ENCODE peak calls at places on chromosome 21, in six cellular contexts. One of them, this sample, is unnamed.

GRCh38 chr21:14358775-14359174 is 24.2 kb downstream of the HSPA13 start:
- DNase-seq in mesendoderm: no peak
- DNase-seq in H1: no peak
- DNase-seq in mesenchymal stem cell: no peak
- DNase-seq in H9: no peak
- DNase-seq in IMR-90: no peak
- DNase-seq in this sample: no peak

GRCh38 chr21:36792505-36792967 is 93.6 kb downstream of the SIM2 start:
- DNase-seq in H9: no peak
- DNase-seq in H1: no peak
- DNase-seq in IMR-90: peak
- DNase-seq in mesenchymal stem cell: peak
- DNase-seq in mesendoderm: peak
- DNase-seq in this sample: no peak

GRCh38 chr21:31117046-31117916 is 79.0 kb upstream of the KRTAP19-8 start:
- DNase-seq in IMR-90: peak
- DNase-seq in H9: no peak
- DNase-seq in mesendoderm: peak
- DNase-seq in mesenchymal stem cell: peak
- DNase-seq in H1: no peak
- DNase-seq in this sample: no peak

GRCh38 chr21:41932191-41932575 is 21.6 kb downstream of the C2CD2 start:
- DNase-seq in mesendoderm: no peak
- DNase-seq in IMR-90: peak
- DNase-seq in H9: no peak
- DNase-seq in H1: no peak
- DNase-seq in mesenchymal stem cell: peak
- DNase-seq in this sample: no peak

GRCh38 chr21:36104306-36105300 is 30.3 kb upstream of the CBR3 start:
- DNase-seq in mesendoderm: peak
- DNase-seq in H1: peak
- DNase-seq in mesenchymal stem cell: peak
- DNase-seq in H9: peak
- DNase-seq in IMR-90: peak
- DNase-seq in this sample: peak

GRCh38 chr21:15725949-15726348 is 3.8 kb upstream of the USP25 start:
- DNase-seq in IMR-90: no peak
- DNase-seq in H9: no peak
- DNase-seq in H1: no peak
- DNase-seq in mesendoderm: no peak
- DNase-seq in mesenchymal stem cell: no peak
- DNase-seq in this sample: no peak

GRCh38 chr21:32423320-32423719 is 10.8 kb downstream of the EVA1C start:
- DNase-seq in mesendoderm: no peak
- DNase-seq in IMR-90: peak
- DNase-seq in H9: no peak
- DNase-seq in H1: no peak
- DNase-seq in mesenchymal stem cell: no peak
- DNase-seq in this sample: no peak

GRCh38 chr21:37155216-37155615 is 82.2 kb downstream of the TTC3 start:
- DNase-seq in mesendoderm: no peak
- DNase-seq in mesenchymal stem cell: no peak
- DNase-seq in H9: no peak
- DNase-seq in H1: no peak
- DNase-seq in IMR-90: peak
- DNase-seq in this sample: no peak

GRCh38 chr21:15560383-15561056 is 169.3 kb upstream of the USP25 start:
- DNase-seq in H1: no peak
- DNase-seq in mesendoderm: no peak
- DNase-seq in H9: no peak
- DNase-seq in IMR-90: no peak
- DNase-seq in mesenchymal stem cell: no peak
- DNase-seq in this sample: no peak

GRCh38 chr21:36127977-36128376 is 6.9 kb upstream of the CBR3 start:
- DNase-seq in H1: no peak
- DNase-seq in mesendoderm: peak
- DNase-seq in IMR-90: no peak
- DNase-seq in mesenchymal stem cell: no peak
- DNase-seq in H9: no peak
- DNase-seq in this sample: no peak

GRCh38 chr21:46667191-46667734 is 31.8 kb downstream of the PRMT2 start:
- DNase-seq in mesendoderm: peak
- DNase-seq in IMR-90: peak
- DNase-seq in mesenchymal stem cell: no peak
- DNase-seq in H9: peak
- DNase-seq in H1: no peak
- DNase-seq in this sample: no peak

GRCh38 chr21:31370893-31371652 is 27.0 kb upstream of the TIAM1 start:
- DNase-seq in H1: no peak
- DNase-seq in IMR-90: peak
- DNase-seq in H9: no peak
- DNase-seq in mesendoderm: no peak
- DNase-seq in mesenchymal stem cell: peak
- DNase-seq in this sample: no peak

GRCh38 chr21:40053007-40053406 is 185.8 kb downstream of the PCP4 start:
- DNase-seq in IMR-90: no peak
- DNase-seq in mesendoderm: no peak
- DNase-seq in mesenchymal stem cell: no peak
- DNase-seq in H1: no peak
- DNase-seq in H9: no peak
- DNase-seq in this sample: no peak

GRCh38 chr21:17660862-17661261 is 48.2 kb upstream of the BTG3 start:
- DNase-seq in H9: no peak
- DNase-seq in H1: no peak
- DNase-seq in mesenchymal stem cell: no peak
- DNase-seq in IMR-90: no peak
- DNase-seq in mesendoderm: no peak
- DNase-seq in this sample: no peak

GRCh38 chr21:16216595-16216994 is 486.8 kb downstream of the USP25 start:
- DNase-seq in IMR-90: no peak
- DNase-seq in H1: no peak
- DNase-seq in mesendoderm: no peak
- DNase-seq in mesenchymal stem cell: no peak
- DNase-seq in H9: no peak
- DNase-seq in this sample: no peak

GRCh38 chr21:21730524-21730923 is 732.3 kb downstream of the NCAM2 start:
- DNase-seq in H9: no peak
- DNase-seq in mesenchymal stem cell: no peak
- DNase-seq in IMR-90: peak
- DNase-seq in mesendoderm: no peak
- DNase-seq in H1: no peak
- DNase-seq in this sample: no peak

GRCh38 chr21:24941316-24942185 is 665.7 kb downstream of the MRPL39 start:
- DNase-seq in mesendoderm: peak
- DNase-seq in mesenchymal stem cell: no peak
- DNase-seq in IMR-90: no peak
- DNase-seq in H1: no peak
- DNase-seq in H9: no peak
- DNase-seq in this sample: no peak

GRCh38 chr21:31220567-31220966 is 123.5 kb downstream of the TIAM1 start:
- DNase-seq in mesenchymal stem cell: peak
- DNase-seq in H9: no peak
- DNase-seq in IMR-90: peak
- DNase-seq in mesendoderm: no peak
- DNase-seq in H1: no peak
- DNase-seq in this sample: peak

GRCh38 chr21:41620982-41621381 is 113.0 kb upstream of the TMPRSS2 start:
- DNase-seq in H9: no peak
- DNase-seq in IMR-90: peak
- DNase-seq in H1: no peak
- DNase-seq in mesenchymal stem cell: no peak
- DNase-seq in mesendoderm: no peak
- DNase-seq in this sample: no peak

GRCh38 chr21:38809170-38809878 is 3.6 kb downstream of the ETS2 start:
- DNase-seq in mesendoderm: no peak
- DNase-seq in IMR-90: no peak
- DNase-seq in mesenchymal stem cell: no peak
- DNase-seq in H1: peak
- DNase-seq in H9: no peak
- DNase-seq in this sample: no peak

GRCh38 chr21:38806942-38807284 is 1.2 kb downstream of the ETS2 start:
- DNase-seq in H1: no peak
- DNase-seq in mesendoderm: no peak
- DNase-seq in H9: no peak
- DNase-seq in mesenchymal stem cell: no peak
- DNase-seq in IMR-90: peak
- DNase-seq in this sample: no peak

GRCh38 chr21:38807481-38807880 is 1.8 kb downstream of the ETS2 start:
- DNase-seq in H9: no peak
- DNase-seq in IMR-90: no peak
- DNase-seq in mesendoderm: no peak
- DNase-seq in mesenchymal stem cell: peak
- DNase-seq in H1: no peak
- DNase-seq in this sample: peak

GRCh38 chr21:38806153-38806941 is 618 bp downstream of the ETS2 start:
- DNase-seq in H9: no peak
- DNase-seq in H1: peak
- DNase-seq in IMR-90: no peak
- DNase-seq in mesenchymal stem cell: no peak
- DNase-seq in mesendoderm: no peak
- DNase-seq in this sample: peak

GRCh38 chr21:38807987-38808386 is 2.3 kb downstream of the ETS2 start:
- DNase-seq in H9: no peak
- DNase-seq in H1: no peak
- DNase-seq in IMR-90: peak
- DNase-seq in mesenchymal stem cell: peak
- DNase-seq in mesendoderm: no peak
- DNase-seq in this sample: no peak
- H3K4ac ChIP-seq in H9: no peak
- H3K4ac ChIP-seq in H1: no peak
- H3K4ac ChIP-seq in IMR-90: peak
- H3K4ac ChIP-seq in mesenchymal stem cell: peak
- H3K4ac ChIP-seq in mesendoderm: no peak
- H3K4ac ChIP-seq in this sample: no peak

GRCh38 chr21:45010860-45011259 is 63.5 kb upstream of the ADARB1 start:
- DNase-seq in IMR-90: no peak
- DNase-seq in H9: no peak
- DNase-seq in H1: no peak
- DNase-seq in mesenchymal stem cell: no peak
- DNase-seq in mesendoderm: no peak
- DNase-seq in this sample: no peak
- H3K4ac ChIP-seq in IMR-90: peak
- H3K4ac ChIP-seq in H9: no peak
- H3K4ac ChIP-seq in H1: no peak
- H3K4ac ChIP-seq in mesenchymal stem cell: no peak
- H3K4ac ChIP-seq in mesendoderm: peak
- H3K4ac ChIP-seq in this sample: no peak

GRCh38 chr21:34885125-34885524 is 164.0 kb downstream of the RUNX1 start:
- DNase-seq in IMR-90: no peak
- DNase-seq in mesendoderm: no peak
- DNase-seq in mesenchymal stem cell: no peak
- DNase-seq in H9: no peak
- DNase-seq in H1: no peak
- DNase-seq in this sample: no peak

GRCh38 chr21:34882719-34883131 is 166.4 kb downstream of the RUNX1 start:
- DNase-seq in H1: no peak
- DNase-seq in IMR-90: no peak
- DNase-seq in H9: no peak
- DNase-seq in mesendoderm: no peak
- DNase-seq in mesenchymal stem cell: no peak
- DNase-seq in this sample: no peak

GRCh38 chr21:34881894-34882371 is 167.2 kb downstream of the RUNX1 start:
- DNase-seq in H1: no peak
- DNase-seq in mesendoderm: no peak
- DNase-seq in H9: no peak
- DNase-seq in IMR-90: peak
- DNase-seq in mesenchymal stem cell: peak
- DNase-seq in this sample: no peak

GRCh38 chr21:34884346-34884929 is 164.7 kb downstream of the RUNX1 start:
- DNase-seq in mesenchymal stem cell: no peak
- DNase-seq in mesendoderm: no peak
- DNase-seq in IMR-90: no peak
- DNase-seq in H1: no peak
- DNase-seq in H9: no peak
- DNase-seq in this sample: no peak

GRCh38 chr21:34883501-34884271 is 165.4 kb downstream of the RUNX1 start:
- DNase-seq in H1: no peak
- DNase-seq in H9: no peak
- DNase-seq in IMR-90: no peak
- DNase-seq in mesendoderm: no peak
- DNase-seq in mesenchymal stem cell: no peak
- DNase-seq in this sample: no peak
- H3K4ac ChIP-seq in H1: no peak
- H3K4ac ChIP-seq in H9: no peak
- H3K4ac ChIP-seq in IMR-90: peak
- H3K4ac ChIP-seq in mesendoderm: no peak
- H3K4ac ChIP-seq in mesenchymal stem cell: no peak
- H3K4ac ChIP-seq in this sample: no peak

GRCh38 chr21:33551664-33552063 is 8.8 kb downstream of the SON start:
- DNase-seq in mesenchymal stem cell: no peak
- DNase-seq in mesendoderm: no peak
- DNase-seq in H1: no peak
- DNase-seq in H9: no peak
- DNase-seq in IMR-90: no peak
- DNase-seq in this sample: no peak
- H3K4ac ChIP-seq in mesenchymal stem cell: no peak
- H3K4ac ChIP-seq in mesendoderm: no peak
- H3K4ac ChIP-seq in H1: no peak
- H3K4ac ChIP-seq in H9: no peak
- H3K4ac ChIP-seq in IMR-90: no peak
- H3K4ac ChIP-seq in this sample: no peak

DNA sequence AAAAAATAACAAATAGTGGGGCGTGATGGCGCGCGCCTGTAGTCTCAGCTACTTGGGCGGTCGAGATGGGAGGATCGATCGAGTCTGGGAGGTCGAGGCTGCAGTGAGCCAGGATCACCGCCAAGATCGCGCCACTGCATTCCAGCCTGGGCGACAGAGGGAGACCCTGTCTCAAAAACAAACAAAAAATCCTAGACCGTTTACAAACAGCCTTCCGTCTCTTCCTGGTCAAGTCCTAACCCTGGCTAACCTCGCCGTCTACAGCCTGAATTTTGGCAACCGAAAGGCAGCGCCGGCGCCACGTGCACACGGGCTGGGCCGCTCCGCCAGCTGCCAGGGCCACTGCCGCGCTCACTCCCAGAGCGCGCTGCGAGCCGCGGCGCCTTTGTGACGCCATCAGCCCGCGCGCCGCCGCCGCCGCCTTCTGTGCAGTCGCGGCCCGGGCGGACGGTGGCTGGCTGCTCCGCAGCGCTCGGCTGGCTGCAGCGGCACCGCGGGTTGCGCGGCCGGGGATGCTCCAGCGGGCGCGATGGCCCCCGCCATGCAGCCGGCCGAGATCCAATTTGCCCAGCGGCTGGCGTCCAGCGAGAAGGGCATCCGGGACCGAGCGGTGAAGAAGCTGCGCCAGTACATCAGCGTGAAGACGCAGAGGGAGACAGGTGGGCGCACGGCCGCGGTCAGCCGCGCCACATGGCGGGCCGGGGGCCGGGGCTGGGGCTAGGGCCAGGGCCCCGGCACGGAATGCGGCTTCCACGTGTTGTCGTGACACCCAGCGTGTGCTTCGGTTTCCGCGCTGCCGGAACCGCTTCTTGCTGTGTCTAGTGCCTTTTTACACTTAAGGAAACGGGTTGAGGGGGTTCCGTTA is at the start of the genes HSF2BP and RRP1B:
- DNase-seq in IMR-90: peak
- DNase-seq in H9: peak
- DNase-seq in mesendoderm: peak
- DNase-seq in mesenchymal stem cell: peak
- DNase-seq in H1: peak
- DNase-seq in this sample: peak
- H3K4ac ChIP-seq in IMR-90: peak
- H3K4ac ChIP-seq in H9: no peak
- H3K4ac ChIP-seq in mesendoderm: peak
- H3K4ac ChIP-seq in mesenchymal stem cell: peak
- H3K4ac ChIP-seq in H1: peak
- H3K4ac ChIP-seq in this sample: no peak

This sample was measured in neuronal stem cell.